ENCODE peak calls at places on chromosomes 5 and 9, in ten cellular contexts. One of them, this sample, is unnamed. For H3K36me3, the result is how much of the 10 kb centered on the place peaks cover.

GRCh38 chr9:131382850-131383729 is 10.8 kb upstream of the PRRC2B start:
- DNase-seq in astrocyte: peak
- DNase-seq in NT2/D1: peak
- DNase-seq in lung: peak
- DNase-seq in mesendoderm: peak
- DNase-seq in GM23248: peak
- DNase-seq in SK-N-SH: no peak
- DNase-seq in osteoblast: peak
- DNase-seq in colonic mucosa: no peak
- DNase-seq in HCT116: no peak
- DNase-seq in this sample: peak

GRCh38 chr9:124767830-124768229 is 3.3 kb downstream of the NR6A1 start:
- DNase-seq in HCT116: no peak
- DNase-seq in astrocyte: no peak
- DNase-seq in SK-N-SH: no peak
- DNase-seq in GM23248: no peak
- DNase-seq in colonic mucosa: no peak
- DNase-seq in lung: no peak
- DNase-seq in NT2/D1: no peak
- DNase-seq in mesendoderm: no peak
- DNase-seq in osteoblast: peak
- DNase-seq in this sample: no peak

GRCh38 chr5:69213513-69214215 is 21.0 kb upstream of the CDK7 start:
- DNase-seq in lung: no peak
- DNase-seq in mesendoderm: no peak
- DNase-seq in NT2/D1: no peak
- DNase-seq in GM23248: peak
- DNase-seq in osteoblast: no peak
- DNase-seq in colonic mucosa: no peak
- DNase-seq in HCT116: no peak
- DNase-seq in astrocyte: peak
- DNase-seq in SK-N-SH: no peak
- DNase-seq in this sample: peak

GRCh38 chr5:123450641-123451421 is 27.6 kb upstream of the CEP120 start:
- DNase-seq in lung: no peak
- DNase-seq in HCT116: no peak
- DNase-seq in osteoblast: no peak
- DNase-seq in colonic mucosa: no peak
- DNase-seq in GM23248: peak
- DNase-seq in mesendoderm: no peak
- DNase-seq in NT2/D1: no peak
- DNase-seq in SK-N-SH: no peak
- DNase-seq in astrocyte: no peak
- DNase-seq in this sample: no peak

GRCh38 chr5:159849437-159850191 is 66.7 kb upstream of the ADRA1B start:
- DNase-seq in astrocyte: peak
- DNase-seq in NT2/D1: no peak
- DNase-seq in SK-N-SH: no peak
- DNase-seq in GM23248: peak
- DNase-seq in lung: no peak
- DNase-seq in mesendoderm: no peak
- DNase-seq in osteoblast: no peak
- DNase-seq in HCT116: no peak
- DNase-seq in colonic mucosa: no peak
- DNase-seq in this sample: peak

GRCh38 chr9:93776873-93777272 is 178.3 kb downstream of the BARX1 start:
- DNase-seq in NT2/D1: no peak
- DNase-seq in lung: no peak
- DNase-seq in colonic mucosa: no peak
- DNase-seq in SK-N-SH: no peak
- DNase-seq in GM23248: no peak
- DNase-seq in mesendoderm: no peak
- DNase-seq in astrocyte: no peak
- DNase-seq in osteoblast: peak
- DNase-seq in HCT116: no peak
- DNase-seq in this sample: no peak

GRCh38 chr9:75628952-75629351 is 261.5 kb upstream of the PCSK5 start:
- DNase-seq in osteoblast: no peak
- DNase-seq in GM23248: no peak
- DNase-seq in colonic mucosa: no peak
- DNase-seq in HCT116: no peak
- DNase-seq in lung: no peak
- DNase-seq in astrocyte: no peak
- DNase-seq in SK-N-SH: no peak
- DNase-seq in NT2/D1: no peak
- DNase-seq in mesendoderm: no peak
- DNase-seq in this sample: no peak

GRCh38 chr9:93681316-93682154 is 105.2 kb downstream of the PHF2 start:
- DNase-seq in GM23248: no peak
- DNase-seq in lung: peak
- DNase-seq in colonic mucosa: peak
- DNase-seq in HCT116: no peak
- DNase-seq in mesendoderm: no peak
- DNase-seq in NT2/D1: no peak
- DNase-seq in osteoblast: no peak
- DNase-seq in astrocyte: no peak
- DNase-seq in SK-N-SH: peak
- DNase-seq in this sample: no peak

GRCh38 chr9:109816490-109816889 is 36.5 kb downstream of the PALM2AKAP2 start:
- DNase-seq in colonic mucosa: no peak
- DNase-seq in mesendoderm: peak
- DNase-seq in astrocyte: peak
- DNase-seq in lung: no peak
- DNase-seq in osteoblast: peak
- DNase-seq in SK-N-SH: no peak
- DNase-seq in GM23248: peak
- DNase-seq in NT2/D1: no peak
- DNase-seq in HCT116: peak
- DNase-seq in this sample: peak

GRCh38 chr5:150946351-150946905 is 41.6 kb upstream of the ZNF300 start:
- DNase-seq in NT2/D1: no peak
- DNase-seq in lung: peak
- DNase-seq in SK-N-SH: peak
- DNase-seq in astrocyte: peak
- DNase-seq in osteoblast: peak
- DNase-seq in GM23248: peak
- DNase-seq in HCT116: no peak
- DNase-seq in mesendoderm: no peak
- DNase-seq in colonic mucosa: peak
- DNase-seq in this sample: no peak
- H3K4me3 ChIP-seq in NT2/D1: no peak
- H3K4me3 ChIP-seq in lung: peak
- H3K4me3 ChIP-seq in SK-N-SH: peak
- H3K4me3 ChIP-seq in astrocyte: peak
- H3K4me3 ChIP-seq in osteoblast: peak
- H3K4me3 ChIP-seq in GM23248: peak
- H3K4me3 ChIP-seq in HCT116: no peak
- H3K4me3 ChIP-seq in mesendoderm: no peak
- H3K4me3 ChIP-seq in colonic mucosa: peak
- H3K4me3 ChIP-seq in this sample: no peak

GRCh38 chr5:66174338-66174737 is 30.2 kb downstream of the SREK1 start:
- DNase-seq in GM23248: peak
- DNase-seq in HCT116: no peak
- DNase-seq in NT2/D1: no peak
- DNase-seq in osteoblast: no peak
- DNase-seq in lung: no peak
- DNase-seq in mesendoderm: peak
- DNase-seq in colonic mucosa: no peak
- DNase-seq in SK-N-SH: no peak
- DNase-seq in astrocyte: no peak
- DNase-seq in this sample: no peak

GRCh38 chr5:66169534-66169933 is 25.4 kb downstream of the SREK1 start:
- DNase-seq in mesendoderm: no peak
- DNase-seq in colonic mucosa: no peak
- DNase-seq in lung: no peak
- DNase-seq in NT2/D1: no peak
- DNase-seq in GM23248: no peak
- DNase-seq in SK-N-SH: no peak
- DNase-seq in osteoblast: no peak
- DNase-seq in HCT116: no peak
- DNase-seq in astrocyte: no peak
- DNase-seq in this sample: no peak

GRCh38 chr5:66168226-66168625 is 24.1 kb downstream of the SREK1 start:
- DNase-seq in colonic mucosa: no peak
- DNase-seq in osteoblast: no peak
- DNase-seq in astrocyte: no peak
- DNase-seq in NT2/D1: no peak
- DNase-seq in mesendoderm: no peak
- DNase-seq in SK-N-SH: no peak
- DNase-seq in HCT116: no peak
- DNase-seq in lung: no peak
- DNase-seq in GM23248: no peak
- DNase-seq in this sample: no peak

GRCh38 chr5:66171349-66172344 is 27.5 kb downstream of the SREK1 start:
- DNase-seq in astrocyte: peak
- DNase-seq in colonic mucosa: no peak
- DNase-seq in SK-N-SH: peak
- DNase-seq in lung: no peak
- DNase-seq in HCT116: no peak
- DNase-seq in NT2/D1: no peak
- DNase-seq in GM23248: peak
- DNase-seq in osteoblast: no peak
- DNase-seq in mesendoderm: peak
- DNase-seq in this sample: no peak

DNA sequence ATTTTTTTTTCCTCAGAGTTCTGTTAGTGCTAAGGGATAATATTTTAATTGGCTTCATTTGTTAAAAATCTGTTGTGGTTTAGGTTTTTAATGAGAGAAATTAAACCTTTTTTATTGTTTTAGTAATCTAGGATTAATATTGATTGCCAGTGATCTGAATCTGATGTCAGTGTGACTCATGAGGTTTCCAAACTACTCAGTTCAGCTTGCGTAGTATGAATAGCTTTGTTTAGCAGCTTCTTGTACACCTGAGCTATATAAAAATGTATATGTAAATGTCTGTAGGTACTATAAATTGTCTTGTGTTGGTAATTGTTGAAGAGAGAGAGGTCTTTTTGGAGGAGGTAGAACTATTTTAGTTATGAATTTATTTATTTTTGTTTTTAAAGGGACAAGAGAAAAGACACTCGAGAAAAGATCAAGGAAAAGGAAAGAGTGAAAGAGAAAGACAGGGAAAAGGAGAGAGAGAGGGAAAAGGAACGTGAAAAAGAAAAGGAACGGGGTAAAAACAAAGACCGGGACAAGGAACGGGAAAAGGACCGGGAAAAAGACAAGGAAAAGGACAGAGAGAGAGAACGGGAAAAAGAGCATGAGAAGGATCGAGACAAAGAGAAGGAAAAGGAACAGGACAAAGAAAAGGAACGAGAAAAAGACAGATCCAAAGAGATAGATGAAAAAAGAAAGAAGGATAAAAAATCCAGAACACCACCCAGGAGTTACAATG is 26.3 kb downstream of the SREK1 start:
- DNase-seq in osteoblast: no peak
- DNase-seq in astrocyte: no peak
- DNase-seq in GM23248: no peak
- DNase-seq in SK-N-SH: no peak
- DNase-seq in colonic mucosa: no peak
- DNase-seq in HCT116: no peak
- DNase-seq in mesendoderm: no peak
- DNase-seq in NT2/D1: no peak
- DNase-seq in lung: no peak
- DNase-seq in this sample: no peak
- H3K36me3 ChIP-seq in osteoblast: half or more
- H3K36me3 ChIP-seq in astrocyte: under half
- H3K36me3 ChIP-seq in GM23248: under half
- H3K36me3 ChIP-seq in SK-N-SH: half or more
- H3K36me3 ChIP-seq in colonic mucosa: under half
- H3K36me3 ChIP-seq in HCT116: under half
- H3K36me3 ChIP-seq in mesendoderm: under half
- H3K36me3 ChIP-seq in NT2/D1: half or more
- H3K36me3 ChIP-seq in lung: under half
- H3K36me3 ChIP-seq in this sample: half or more

GRCh38 chr9:129262261-129262660 is 84.2 kb upstream of the IER5L start:
- DNase-seq in GM23248: no peak
- DNase-seq in astrocyte: no peak
- DNase-seq in lung: no peak
- DNase-seq in osteoblast: no peak
- DNase-seq in NT2/D1: no peak
- DNase-seq in HCT116: no peak
- DNase-seq in SK-N-SH: no peak
- DNase-seq in colonic mucosa: no peak
- DNase-seq in mesendoderm: peak
- DNase-seq in this sample: no peak

GRCh38 chr9:129256959-129257713 is 79.1 kb upstream of the IER5L start:
- DNase-seq in NT2/D1: no peak
- DNase-seq in osteoblast: no peak
- DNase-seq in mesendoderm: no peak
- DNase-seq in astrocyte: no peak
- DNase-seq in SK-N-SH: no peak
- DNase-seq in lung: no peak
- DNase-seq in HCT116: no peak
- DNase-seq in colonic mucosa: no peak
- DNase-seq in GM23248: no peak
- DNase-seq in this sample: no peak

GRCh38 chr9:129258124-129258822 is 80.2 kb upstream of the IER5L start:
- DNase-seq in colonic mucosa: peak
- DNase-seq in mesendoderm: peak
- DNase-seq in lung: peak
- DNase-seq in osteoblast: peak
- DNase-seq in NT2/D1: peak
- DNase-seq in HCT116: peak
- DNase-seq in astrocyte: peak
- DNase-seq in GM23248: peak
- DNase-seq in SK-N-SH: peak
- DNase-seq in this sample: peak

GRCh38 chr9:129259373-129259772 is 81.3 kb upstream of the IER5L start:
- DNase-seq in lung: no peak
- DNase-seq in colonic mucosa: no peak
- DNase-seq in GM23248: no peak
- DNase-seq in astrocyte: no peak
- DNase-seq in NT2/D1: no peak
- DNase-seq in SK-N-SH: no peak
- DNase-seq in HCT116: no peak
- DNase-seq in osteoblast: no peak
- DNase-seq in mesendoderm: no peak
- DNase-seq in this sample: no peak

GRCh38 chr9:129258823-129259301 is 80.8 kb upstream of the IER5L start:
- DNase-seq in mesendoderm: no peak
- DNase-seq in lung: no peak
- DNase-seq in GM23248: no peak
- DNase-seq in SK-N-SH: no peak
- DNase-seq in osteoblast: no peak
- DNase-seq in HCT116: no peak
- DNase-seq in NT2/D1: no peak
- DNase-seq in colonic mucosa: no peak
- DNase-seq in astrocyte: no peak
- DNase-seq in this sample: no peak
- H3K4me3 ChIP-seq in mesendoderm: no peak
- H3K4me3 ChIP-seq in lung: no peak
- H3K4me3 ChIP-seq in GM23248: peak
- H3K4me3 ChIP-seq in SK-N-SH: peak
- H3K4me3 ChIP-seq in osteoblast: peak
- H3K4me3 ChIP-seq in HCT116: no peak
- H3K4me3 ChIP-seq in NT2/D1: no peak
- H3K4me3 ChIP-seq in colonic mucosa: peak
- H3K4me3 ChIP-seq in astrocyte: peak
- H3K4me3 ChIP-seq in this sample: peak

DNA sequence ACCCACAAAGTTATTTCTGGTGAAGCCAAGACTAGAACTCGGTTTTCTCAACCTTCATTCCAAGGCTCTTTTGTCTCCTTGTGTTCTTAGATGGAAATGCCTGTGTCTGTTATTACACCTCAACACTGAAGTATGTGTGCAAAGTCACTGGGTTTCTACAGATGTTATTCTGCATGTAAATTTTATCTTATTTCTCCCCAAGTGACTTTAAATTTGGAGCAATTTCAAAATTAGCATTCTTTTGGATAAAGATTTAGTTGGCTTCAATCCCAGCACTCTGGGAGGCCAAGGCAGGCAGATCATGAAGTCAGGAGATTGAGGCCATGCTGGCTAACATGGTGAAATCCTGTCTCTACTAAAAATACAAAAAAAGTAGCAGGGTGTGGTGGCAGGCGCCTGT is 104.4 kb upstream of the GNA14 start:
- DNase-seq in mesendoderm: no peak
- DNase-seq in osteoblast: peak
- DNase-seq in GM23248: peak
- DNase-seq in SK-N-SH: no peak
- DNase-seq in astrocyte: peak
- DNase-seq in colonic mucosa: no peak
- DNase-seq in NT2/D1: no peak
- DNase-seq in lung: no peak
- DNase-seq in HCT116: no peak
- DNase-seq in this sample: peak
- H3K36me3 ChIP-seq in mesendoderm: under half
- H3K36me3 ChIP-seq in osteoblast: under half
- H3K36me3 ChIP-seq in GM23248: under half
- H3K36me3 ChIP-seq in SK-N-SH: under half
- H3K36me3 ChIP-seq in astrocyte: under half
- H3K36me3 ChIP-seq in colonic mucosa: under half
- H3K36me3 ChIP-seq in NT2/D1: under half
- H3K36me3 ChIP-seq in lung: under half
- H3K36me3 ChIP-seq in HCT116: under half
- H3K36me3 ChIP-seq in this sample: under half

This sample was measured in MG63.